ENCODE peak calls at places on chromosome 22, in four cellular contexts. Y, Q, I and O are unnamed samples.

GRCh38 chr22:44261164-44261860 is 51.4 kb downstream of the SHISAL1 start:
- DNase-seq in I (no peak), Q (no peak), Y (peak), O (no peak)

GRCh38 chr22:47928626-47929025 is 1166.2 kb downstream of the TBC1D22A start:
- DNase-seq in Y (no peak), I (no peak), Q (no peak), O (no peak)

GRCh38 chr22:35308480-35308945 is 8.8 kb downstream of the TOM1 start:
- DNase-seq in I (no peak), Q (peak), Y (no peak), O (no peak)

GRCh38 chr22:46830001-46830715 is 67.7 kb downstream of the TBC1D22A start:
- DNase-seq in Q (peak), Y (no peak), I (no peak), O (peak)

GRCh38 chr22:43848366-43849171 is 13.7 kb downstream of the SULT4A1 start:
- DNase-seq in Q (no peak), Y (no peak), I (no peak), O (peak)

GRCh38 chr22:50738649-50739227 is 734 bp downstream of the ACR start:
- DNase-seq in Q (peak), Y (no peak), I (no peak), O (peak)

GRCh38 chr22:48974443-48975251 is 853.0 kb downstream of the BRD1 start:
- DNase-seq in Q (no peak), Y (no peak), I (no peak), O (no peak)

GRCh38 chr22:49152146-49152929 is 675.3 kb downstream of the BRD1 start:
- DNase-seq in Y (no peak), Q (no peak), I (no peak), O (no peak)

GRCh38 chr22:26406118-26406517 is 22.9 kb upstream of the ASPHD2 start:
- DNase-seq in I (no peak), Y (no peak), Q (no peak), O (no peak)